ENCODE peak calls at places on chromosome 7, in ten cellular contexts. F, D, S, K, N, U, L, V, E and Q are unnamed samples.

GRCh38 chr7:151010307-151011096 is 13.8 kb downstream of the ATG9B start:
- DNase-seq in K (no peak), U (no peak), N (peak; percentile 52), D (no peak), F (no peak), L (peak; percentile 24), E (peak; percentile 51), S (peak; percentile 23), V (no peak), Q (no peak)

GRCh38 chr7:36865019-36865418 is 140.7 kb upstream of the AOAH start:
- DNase-seq in K (no peak), L (no peak), E (no peak), U (no peak), D (no peak), N (peak; percentile 17), S (no peak), F (no peak), V (no peak), Q (no peak)

GRCh38 chr7:91554893-91555292 is 290.7 kb downstream of the FZD1 start:
- DNase-seq in L (no peak), N (no peak), K (no peak), F (no peak), E (no peak), U (no peak), S (no peak), V (no peak), D (no peak), Q (no peak)

GRCh38 chr7:151745090-151745638 is 131.8 kb downstream of the PRKAG2 start:
- DNase-seq in N (peak; percentile 66), D (peak; percentile 73), F (no peak), E (peak; percentile 80), K (peak; percentile 92), L (no peak), V (peak; percentile 70), U (peak; percentile 85), S (peak; percentile 89), Q (peak; percentile 86)

GRCh38 chr7:29946428-29947186 is 43.0 kb downstream of the SCRN1 start:
- DNase-seq in S (no peak), L (no peak), F (no peak), K (peak; percentile 43), U (peak; percentile 33), V (peak; percentile 10), E (peak; percentile 57), N (peak; percentile 60), D (peak; percentile 30), Q (no peak)

GRCh38 chr7:921581-922333 is 32.7 kb downstream of the ADAP1 start:
- DNase-seq in U (peak; percentile 13), V (no peak), K (peak; percentile 18), N (no peak), E (no peak), S (no peak), D (peak; percentile 7), L (peak; percentile 20), F (no peak), Q (no peak)

GRCh38 chr7:133854739-133855138 is 272.4 kb upstream of the LRGUK start:
- DNase-seq in V (peak; percentile 65), U (no peak), D (no peak), L (no peak), S (peak; percentile 76), F (no peak), N (peak; percentile 74), E (peak; percentile 73), K (no peak), Q (no peak)

GRCh38 chr7:151485006-151485732 is 34.5 kb downstream of the RHEB start:
- DNase-seq in L (no peak), N (peak; percentile 77), K (no peak), F (peak; percentile 36), V (peak; percentile 80), U (no peak), E (peak; percentile 70), D (no peak), S (peak; percentile 88), Q (no peak)

GRCh38 chr7:27137603-27138410 is 5.7 kb downstream of the HOXA5 start:
- DNase-seq in S (peak; percentile 73), L (no peak), N (no peak), F (no peak), D (no peak), K (no peak), V (peak; percentile 64), U (no peak), E (no peak), Q (no peak)

GRCh38 chr7:130324270-130324669 is 20.3 kb upstream of the CPA5 start:
- DNase-seq in S (no peak), K (no peak), E (no peak), V (no peak), N (no peak), F (no peak), U (no peak), D (no peak), L (no peak), Q (no peak)

GRCh38 chr7:122790558-122790957 is 87.8 kb upstream of the RNF148 start:
- DNase-seq in F (no peak), S (no peak), K (no peak), N (no peak), D (no peak), E (no peak), L (no peak), U (no peak), V (no peak), Q (no peak)

GRCh38 chr7:2000801-2001321 is 231.9 kb downstream of the MAD1L1 start:
- DNase-seq in K (peak; percentile 9), N (no peak), U (no peak), V (no peak), S (no peak), D (peak; percentile 8), F (no peak), L (no peak), E (no peak), Q (no peak)

GRCh38 chr7:50837965-50838364 is 55.3 kb upstream of the GRB10 start:
- DNase-seq in D (no peak), N (peak; percentile 48), K (no peak), S (peak; percentile 89), F (no peak), V (peak; percentile 92), E (peak; percentile 44), U (no peak), L (no peak), Q (no peak)

GRCh38 chr7:82506702-82507101 is 63.1 kb upstream of the CACNA2D1 start:
- DNase-seq in V (no peak), K (no peak), L (no peak), F (peak; percentile 3), U (peak; percentile 49), S (peak; percentile 62), E (peak; percentile 62), N (peak; percentile 76), D (no peak), Q (no peak)

GRCh38 chr7:116633131-116633988 is 38.6 kb upstream of the MET start:
- DNase-seq in F (no peak), L (no peak), U (peak; percentile 38), N (peak; percentile 62), V (peak; percentile 50), D (no peak), S (no peak), E (peak; percentile 14), K (no peak), Q (no peak)
- H3K4me3 ChIP-seq in F (no peak overlapping the region), L (no peak overlapping the region), U (no peak overlapping the region), N (no peak overlapping the region), V (no peak overlapping the region), D (no peak overlapping the region), S (no peak overlapping the region), E (no peak overlapping the region), K (no peak overlapping the region), Q (no peak overlapping the region)

GRCh38 chr7:56287429-56288138 is 171.4 kb upstream of the NUPR2 start:
- DNase-seq in V (no peak), L (no peak), F (no peak), S (no peak), K (peak; percentile 26), N (no peak), E (no peak), U (no peak), D (peak; percentile 19), Q (no peak)
- H3K4me3 ChIP-seq in V (no peak overlapping the region), L (no peak overlapping the region), F (no peak overlapping the region), S (no peak overlapping the region), K (peak overlapping the region; percentile 37), N (no peak overlapping the region), E (peak overlapping the region; percentile 21), U (peak overlapping the region; percentile 52), D (peak overlapping the region; percentile 62), Q (peak overlapping the region; percentile 63)

DNA sequence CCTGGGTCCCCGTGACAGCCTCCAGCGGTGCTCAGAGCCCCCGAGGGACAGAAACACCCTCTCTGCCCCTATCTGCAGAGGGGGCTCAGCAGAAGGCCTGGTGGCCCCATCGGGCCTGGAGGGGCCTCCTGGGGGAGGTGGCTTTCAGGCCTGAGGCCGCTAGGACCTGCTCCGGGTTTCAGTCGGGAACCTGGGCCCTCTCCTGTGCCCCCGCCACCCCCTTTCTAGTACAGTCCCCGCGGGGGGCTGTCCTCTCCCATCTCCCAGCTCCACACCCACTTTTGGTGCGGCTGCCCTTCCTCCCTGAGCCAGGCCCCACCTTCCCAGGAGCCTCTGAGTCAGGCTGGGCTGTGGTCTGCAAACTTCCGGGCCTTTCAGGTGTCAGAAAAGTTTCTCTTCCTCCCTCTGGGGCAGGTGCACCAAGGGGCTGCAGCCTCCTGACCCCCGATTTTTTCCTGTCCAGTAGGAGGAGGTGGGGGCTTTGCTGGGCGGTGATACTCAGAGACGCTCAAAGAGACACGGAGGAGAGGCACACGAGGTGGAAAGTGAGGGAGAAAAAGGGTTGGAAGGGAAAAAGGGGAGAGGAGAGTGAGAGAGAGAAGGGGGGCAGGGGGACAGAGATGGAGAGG is 692 bp downstream of the CARD11 start:
- DNase-seq in E (no peak), U (no peak), N (no peak), V (no peak), S (no peak), L (peak; percentile 67), F (no peak), D (no peak), K (no peak), Q (no peak)
- H3K4me3 ChIP-seq in E (peak overlapping the region; percentile 35), U (no peak overlapping the region), N (no peak overlapping the region), V (no peak overlapping the region), S (peak overlapping the region; percentile 28), L (peak overlapping the region; percentile 82), F (peak overlapping the region; percentile 38), D (no peak overlapping the region), K (no peak overlapping the region), Q (peak overlapping the region; percentile 58)

GRCh38 chr7:85102813-85103350 is 84.0 kb downstream of the SEMA3D start:
- DNase-seq in V (peak; percentile 73), L (no peak), N (peak; percentile 54), F (no peak), U (no peak), E (peak; percentile 59), D (no peak), S (peak; percentile 63), K (no peak), Q (no peak)

GRCh38 chr7:85101347-85101746 is 85.5 kb downstream of the SEMA3D start:
- DNase-seq in N (no peak), S (no peak), D (no peak), U (no peak), F (no peak), E (no peak), K (no peak), L (no peak), V (no peak), Q (no peak)

GRCh38 chr7:85104432-85105205 is 82.2 kb downstream of the SEMA3D start:
- DNase-seq in E (peak; percentile 63), N (peak; percentile 57), F (no peak), U (no peak), V (no peak), L (no peak), D (no peak), K (no peak), S (peak; percentile 33), Q (no peak)

GRCh38 chr7:85103352-85103751 is 83.5 kb downstream of the SEMA3D start:
- DNase-seq in U (peak; percentile 70), K (no peak), V (no peak), S (no peak), F (no peak), D (peak; percentile 18), E (peak; percentile 45), L (no peak), N (peak; percentile 21), Q (no peak)

GRCh38 chr7:85103962-85104361 is 82.9 kb downstream of the SEMA3D start:
- DNase-seq in E (no peak), N (no peak), U (no peak), S (peak; percentile 22), F (no peak), K (no peak), D (no peak), L (no peak), V (no peak), Q (no peak)
- H3K4me3 ChIP-seq in E (no peak overlapping the region), N (no peak overlapping the region), U (no peak overlapping the region), S (no peak overlapping the region), F (no peak overlapping the region), K (no peak overlapping the region), D (no peak overlapping the region), L (no peak overlapping the region), V (no peak overlapping the region), Q (no peak overlapping the region)